ENCODE peak calls at places on chromosomes 16 and 17, in four cellular contexts. Q is RWPE1; S is stimulated activated CD4-positive, alpha-beta T cell treated with anti-CD3 and anti-CD28 coated beads, TNF-alpha, amount 100 ng/mL, for 48 hours; B is MV-4-11. Z is an unnamed sample.

GRCh38 chr16:51163366-51163765 is 12.3 kb upstream of the SALL1 start:
- DNase-seq in S (no peak), Q (no peak), B (no peak), Z (no peak)

GRCh38 chr16:67400901-67401300 is 7.6 kb upstream of the TPPP3 start:
- DNase-seq in S (no peak), B (no peak), Q (no peak), Z (no peak)

GRCh38 chr16:88552815-88553214 is 17.4 kb upstream of the ZC3H18 start:
- DNase-seq in Q (no peak), S (no peak), B (no peak), Z (no peak)

GRCh38 chr16:29844575-29845331 is 18.3 kb downstream of the CDIPT start:
- DNase-seq in S (no peak), B (no peak), Q (no peak), Z (no peak)

GRCh38 chr16:89248196-89249005 is 30.9 kb downstream of the ZNF778 start:
- DNase-seq in Q (no peak), B (no peak), S (no peak), Z (no peak)

GRCh38 chr16:55478827-55479559 is at the start of gene MMP2:
- DNase-seq in B (peak), S (no peak), Q (peak), Z (no peak)

GRCh38 chr17:59848778-59849177 is 44.0 kb downstream of the TUBD1 start:
- DNase-seq in Q (no peak), B (peak), S (no peak), Z (no peak)

GRCh38 chr17:15442316-15443185 is 24.9 kb downstream of the CDRT4 start:
- DNase-seq in B (no peak), Q (no peak), S (no peak), Z (no peak)

GRCh38 chr16:79776243-79776884 is 175.8 kb upstream of the MAF start:
- DNase-seq in Q (no peak), S (no peak), B (no peak), Z (no peak)

GRCh38 chr16:27780468-27781194 is 230.7 kb downstream of the KATNIP start:
- DNase-seq in B (no peak), S (no peak), Q (no peak), Z (no peak)

GRCh38 chr17:60493847-60494321 is 32.2 kb downstream of the APPBP2 start:
- DNase-seq in S (no peak), Q (no peak), B (peak), Z (no peak)

GRCh38 chr17:6239237-6239798 is 169.1 kb downstream of the WSCD1 start:
- DNase-seq in S (no peak), B (no peak), Q (peak), Z (peak)

GRCh38 chr16:27177031-27177774 is 26.1 kb upstream of the KDM8 start:
- DNase-seq in Q (peak), S (peak), B (no peak), Z (peak)

GRCh38 chr16:27323781-27324561 is 10.2 kb downstream of the IL4R start:
- DNase-seq in Q (no peak), B (no peak), S (no peak), Z (no peak)

GRCh38 chr17:47949197-47949759 is 7.9 kb downstream of the PNPO start:
- DNase-seq in Q (peak), B (peak), S (peak), Z (no peak)

GRCh38 chr16:69796285-69797118 is 34.4 kb downstream of the WWP2 start:
- DNase-seq in Q (peak), B (peak), S (no peak), Z (peak)

GRCh38 chr17:4721203-4722135 is 9.8 kb upstream of the MED11 start:
- DNase-seq in Q (no peak), B (no peak), S (no peak), Z (no peak)

GRCh38 chr16:24520983-24521382 is 18.4 kb upstream of the RBBP6 start:
- DNase-seq in B (no peak), S (no peak), Q (no peak), Z (peak)

GRCh38 chr17:72732893-72733618 is 359.4 kb downstream of the SLC39A11 start:
- DNase-seq in B (peak), S (no peak), Q (no peak), Z (no peak)

GRCh38 chr17:72304859-72305258 is 184.0 kb downstream of the SOX9 start:
- DNase-seq in Q (no peak), B (no peak), S (no peak), Z (no peak)

GRCh38 chr17:75589017-75589918 is 1.7 kb downstream of the MYO15B start:
- DNase-seq in B (peak), S (peak), Q (peak), Z (peak)

GRCh38 chr16:88441460-88441859 is 11.6 kb upstream of the ZFPM1 start:
- DNase-seq in B (no peak), Q (no peak), S (no peak), Z (no peak)

GRCh38 chr16:4322121-4323035 is 6.5 kb downstream of the GLIS2 start:
- DNase-seq in S (no peak), Q (no peak), B (no peak), Z (no peak)

GRCh38 chr16:59905628-59906027 is 1171.5 kb upstream of the GOT2 start:
- DNase-seq in S (no peak), Q (peak), B (no peak), Z (peak)

GRCh38 chr16:3780570-3780969 is 63.2 kb upstream of the TRAP1 start:
- DNase-seq in S (no peak), Q (peak), B (peak), Z (no peak)

GRCh38 chr17:42891539-42892152 is 9.0 kb upstream of the G6PC1 start:
- DNase-seq in Q (no peak), S (no peak), B (no peak), Z (no peak)

GRCh38 chr17:144936-145670 is 7.7 kb downstream of the SCGB1C2 start:
- DNase-seq in S (no peak), B (no peak), Q (no peak), Z (no peak)

GRCh38 chr17:40346768-40347154 is 17.8 kb downstream of the GJD3 start:
- DNase-seq in B (no peak), S (no peak), Q (no peak), Z (no peak)

GRCh38 chr17:81048827-81049371 is 13.9 kb downstream of the BAIAP2 start:
- DNase-seq in B (no peak), S (no peak), Q (no peak), Z (no peak)

GRCh38 chr17:8798176-8799000 is 777 bp downstream of the MFSD6L start:
- DNase-seq in S (no peak), Q (no peak), B (no peak), Z (no peak)

GRCh38 chr17:44913676-44914075 is 1.6 kb downstream of the GFAP start:
- DNase-seq in B (no peak), Q (no peak), S (no peak), Z (no peak)

GRCh38 chr17:65359016-65359415 is 202.4 kb downstream of the AXIN2 start:
- DNase-seq in B (no peak), S (peak), Q (peak), Z (peak)

GRCh38 chr17:63308272-63308671 is 137.8 kb downstream of the CYB561 start:
- DNase-seq in S (no peak), B (no peak), Q (no peak), Z (no peak)

GRCh38 chr17:40417258-40417608 is 463 bp downstream of the TOP2A start:
- DNase-seq in Q (no peak), S (no peak), B (no peak), Z (peak)

GRCh38 chr16:23391381-23392222 is 61.4 kb downstream of the COG7 start:
- DNase-seq in B (no peak), Q (no peak), S (no peak), Z (no peak)

GRCh38 chr16:74226361-74226979 is 70.1 kb upstream of the PSMD7 start:
- DNase-seq in B (no peak), S (no peak), Q (peak), Z (no peak)

GRCh38 chr16:67845291-67846062 is 1.3 kb upstream of the NUTF2 start:
- DNase-seq in B (peak), Q (no peak), S (no peak), Z (no peak)

GRCh38 chr16:23114131-23114904 is 34.9 kb downstream of the USP31 start:
- DNase-seq in Q (no peak), S (no peak), B (no peak), Z (peak)

GRCh38 chr16:15057755-15058417 is 2.0 kb upstream of the NTAN1 start:
- DNase-seq in Q (no peak), B (no peak), S (no peak), Z (no peak)

GRCh38 chr17:77206557-77206956 is 65.8 kb downstream of the SEC14L1 start:
- DNase-seq in B (peak), Q (no peak), S (no peak), Z (no peak)

Z was measured in foreskin keratinocyte.